ENCODE peak calls at places on chromosomes 1 and 21, in four cellular contexts. P is CD8-positive, alpha-beta T cell; A is iPS-NIHi11; E is stimulated activated CD4-positive, alpha-beta T cell treated with anti-CD3 and anti-CD28 coated beads, Interleukin-12 subunit alpha, Interleukin-12 subunit beta, amount 100 ng/mL, for 4 hours. T is an unnamed sample.

GRCh38 chr1:53580009-53580400 is 120.8 kb downstream of the DMRTB1 start:
- DNase-seq in P (no peak), E (no peak), A (no peak), T (no peak)

GRCh38 chr1:1914842-1915692 is at the start of gene CALML6:
- DNase-seq in A (no peak), E (no peak), P (no peak), T (no peak)

GRCh38 chr1:52532732-52533327 is 20.1 kb downstream of the TUT4 start:
- DNase-seq in A (no peak), P (no peak), E (no peak), T (no peak)

GRCh38 chr1:17425806-17426205 is 13.7 kb downstream of the RCC2 start:
- DNase-seq in A (no peak), E (no peak), P (no peak), T (no peak)

GRCh38 chr1:52145137-52145536 is 3.2 kb downstream of the ZFYVE9 start:
- DNase-seq in P (no peak), A (no peak), E (no peak), T (no peak)

GRCh38 chr1:213684454-213684853 is 303.3 kb upstream of the PROX1 start:
- DNase-seq in P (no peak), E (no peak), A (no peak), T (no peak)

GRCh38 chr1:110339427-110340206 is 440 bp downstream of the RBM15 start:
- DNase-seq in E (peak; percentile 54), P (peak; percentile 32), A (peak; percentile 64), T (no peak)

GRCh38 chr1:241605146-241605805 is 34.9 kb downstream of the CHML start:
- DNase-seq in P (no peak), A (peak; percentile 39), E (no peak), T (no peak)

GRCh38 chr1:20654104-20654690 is 7.0 kb downstream of the DDOST start:
- DNase-seq in P (no peak), E (no peak), A (peak; percentile 50), T (no peak)

GRCh38 chr1:240790851-240791250 is 178.9 kb upstream of the GREM2 start:
- DNase-seq in E (no peak), P (no peak), A (no peak), T (no peak)

GRCh38 chr21:43930074-43930847 is 65.2 kb downstream of the AGPAT3 start:
- DNase-seq in E (no peak), A (no peak), P (no peak), T (no peak)

GRCh38 chr1:9385801-9386573 is 93.3 kb downstream of the SPSB1 start:
- DNase-seq in A (no peak), E (no peak), P (no peak), T (no peak)

GRCh38 chr1:202162049-202162417 is 1.6 kb upstream of the PTPN7 start:
- DNase-seq in P (no peak), A (no peak), E (no peak), T (no peak)

GRCh38 chr1:167601442-167602380 is 28.3 kb upstream of the RCSD1 start:
- DNase-seq in E (no peak), P (no peak), A (no peak), T (no peak)

GRCh38 chr1:27574871-27575831 is 28.8 kb downstream of the AHDC1 start:
- DNase-seq in E (no peak), A (peak; percentile 82), P (no peak), T (peak; percentile 52)

GRCh38 chr21:39612233-39613028 is at the start of gene B3GALT5:
- DNase-seq in E (no peak), A (peak; percentile 86), P (no peak), T (peak; percentile 65)

GRCh38 chr1:240352769-240353168 is 259.2 kb downstream of the GREM2 start:
- DNase-seq in A (peak; percentile 24), P (no peak), E (no peak), T (no peak)

GRCh38 chr1:40532844-40533424 is 1.5 kb downstream of the ZNF684 start:
- DNase-seq in A (peak; percentile 67), E (no peak), P (no peak), T (peak; percentile 26)

GRCh38 chr21:15820857-15821256 is 91.1 kb downstream of the USP25 start:
- DNase-seq in A (no peak), E (no peak), P (no peak), T (no peak)

GRCh38 chr1:172647110-172647564 is 11.8 kb upstream of the FASLG start:
- DNase-seq in E (no peak), A (no peak), P (no peak), T (no peak)

GRCh38 chr1:74467786-74468377 is 44.5 kb downstream of the LRRC53 start:
- DNase-seq in P (no peak), A (no peak), E (no peak), T (no peak)

GRCh38 chr1:112701227-112702066 is 5.5 kb downstream of the RHOC start:
- DNase-seq in E (no peak), P (no peak), A (no peak), T (no peak)

GRCh38 chr21:38263493-38263892 is 6.7 kb downstream of the KCNJ15 start:
- DNase-seq in E (no peak), A (no peak), P (no peak), T (no peak)

GRCh38 chr1:32138965-32139364 is 31.1 kb downstream of the KPNA6 start:
- DNase-seq in A (no peak), E (no peak), P (no peak), T (no peak)

GRCh38 chr1:202964755-202965440 is 2.2 kb downstream of the CYB5R1 start:
- DNase-seq in E (no peak), A (no peak), P (no peak), T (no peak)

GRCh38 chr1:51331206-51332100 is 1.1 kb upstream of the TTC39A start:
- DNase-seq in P (no peak), E (no peak), A (peak; percentile 67), T (no peak)

GRCh38 chr1:19398309-19398760 is 86.2 kb downstream of the SLC66A1 start:
- DNase-seq in E (no peak), P (no peak), A (no peak), T (no peak)

GRCh38 chr1:230379462-230379861 is 46.7 kb downstream of the PGBD5 start:
- DNase-seq in P (no peak), E (no peak), A (no peak), T (no peak)

GRCh38 chr1:156805766-156806511 is 10.7 kb downstream of the SH2D2A start:
- DNase-seq in A (no peak), E (no peak), P (no peak), T (no peak)

GRCh38 chr21:24514081-24514733 is 1093.1 kb downstream of the MRPL39 start:
- DNase-seq in P (no peak), E (no peak), A (no peak), T (no peak)

GRCh38 chr1:85437139-85437538 is 27.8 kb downstream of the DDAH1 start:
- DNase-seq in A (no peak), P (no peak), E (no peak), T (no peak)

GRCh38 chr1:105137543-105138444 is 1388.1 kb downstream of the AMY1C start:
- DNase-seq in A (peak; percentile 75), P (no peak), E (no peak), T (peak; percentile 32)

GRCh38 chr1:3049905-3050304 is 19.1 kb upstream of the PRDM16 start:
- DNase-seq in E (no peak), P (no peak), A (no peak), T (no peak)

GRCh38 chr1:83860506-83861221 is 138.3 kb downstream of the TTLL7 start:
- DNase-seq in A (peak; percentile 86), P (peak; percentile 70), E (peak; percentile 78), T (peak; percentile 50)

GRCh38 chr1:3459051-3459908 is 4.8 kb downstream of the ARHGEF16 start:
- DNase-seq in P (no peak), A (no peak), E (no peak), T (no peak)

GRCh38 chr1:184558691-184559090 is 171.9 kb downstream of the C1orf21 start:
- DNase-seq in A (no peak), E (no peak), P (no peak), T (no peak)

GRCh38 chr1:191432817-191433216 is 725.4 kb upstream of the RGS18 start:
- DNase-seq in P (no peak), A (no peak), E (no peak), T (no peak)

GRCh38 chr1:192580351-192580962 is 4.9 kb downstream of the RGS1 start:
- DNase-seq in E (no peak), P (no peak), A (peak; percentile 13), T (no peak)

GRCh38 chr1:27348861-27349783 is 7.3 kb downstream of the SYTL1 start:
- DNase-seq in P (no peak), A (peak; percentile 91), E (no peak), T (no peak)